ENCODE peak calls at places on chromosome 11, in nine cellular contexts. M, O, G, R, K, P, H, A and I are unnamed samples.

GRCh38 chr11:118909619-118910308 is 16.0 kb downstream of the BCL9L start:
- DNase-seq in M (peak; percentile 67), O (no peak), G (peak; percentile 67), R (no peak), K (no peak), P (no peak), H (no peak), A (no peak), I (no peak)

GRCh38 chr11:67265633-67266423 is 445 bp upstream of the GRK2 start:
- DNase-seq in M (peak; percentile 92), O (peak; percentile 74), G (peak; percentile 98), R (peak; percentile 70), K (peak; percentile 86), P (peak; percentile 89), H (peak; percentile 89), A (peak; percentile 67), I (peak; percentile 82)

GRCh38 chr11:68897441-68897840 is 6.2 kb downstream of the MRPL21 start:
- DNase-seq in M (no peak), O (no peak), G (no peak), R (no peak), K (no peak), P (no peak), H (no peak), A (no peak), I (no peak)

GRCh38 chr11:35303596-35304392 is 115.6 kb downstream of the SLC1A2 start:
- DNase-seq in M (peak; percentile 79), O (peak; percentile 31), G (no peak), R (no peak), K (peak; percentile 86), P (peak; percentile 71), H (no peak), A (peak; percentile 95), I (peak; percentile 68)

GRCh38 chr11:59545179-59546020 is 34.1 kb downstream of the OR4D9 start:
- DNase-seq in M (peak; percentile 49), O (no peak), G (no peak), R (no peak), K (no peak), P (no peak), H (no peak), A (peak; percentile 91), I (no peak)

GRCh38 chr11:78731008-78731407 is 156.3 kb upstream of the NARS2 start:
- DNase-seq in M (no peak), O (no peak), G (no peak), R (no peak), K (no peak), P (peak; percentile 14), H (no peak), A (peak; percentile 55), I (no peak)

GRCh38 chr11:44777537-44778199 is 50.9 kb downstream of the TSPAN18 start:
- DNase-seq in M (no peak), O (no peak), G (no peak), R (no peak), K (peak; percentile 51), P (no peak), H (no peak), A (no peak), I (no peak)

GRCh38 chr11:5605849-5606248 is 9.4 kb downstream of the TRIM6 start:
- DNase-seq in M (no peak), O (no peak), G (no peak), R (no peak), K (no peak), P (peak; percentile 31), H (no peak), A (peak; percentile 84), I (no peak)

GRCh38 chr11:106447631-106448191 is 370.2 kb downstream of the AASDHPPT start:
- DNase-seq in M (no peak), O (no peak), G (no peak), R (no peak), K (no peak), P (no peak), H (no peak), A (no peak), I (no peak)

GRCh38 chr11:94767292-94767690 is 865 bp upstream of the AMOTL1 start:
- DNase-seq in M (no peak), O (no peak), G (no peak), R (no peak), K (no peak), P (no peak), H (no peak), A (no peak), I (no peak)
- H3K4me3 ChIP-seq in M (no peak overlapping the region), O (no peak overlapping the region), G (no peak overlapping the region), R (no peak overlapping the region), K (no peak overlapping the region), P (no peak overlapping the region), H (peak overlapping the region; percentile 88), A (no peak overlapping the region), I (peak overlapping the region; percentile 83)

GRCh38 chr11:70436501-70436860 is 38.2 kb downstream of the CTTN start:
- DNase-seq in M (no peak), O (no peak), G (peak; percentile 66), R (no peak), K (no peak), P (no peak), H (no peak), A (no peak), I (no peak)

GRCh38 chr11:70434813-70435300 is 36.5 kb downstream of the CTTN start:
- DNase-seq in M (no peak), O (no peak), G (peak; percentile 57), R (no peak), K (no peak), P (no peak), H (no peak), A (no peak), I (no peak)

GRCh38 chr11:70435361-70435760 is 37.0 kb downstream of the CTTN start:
- DNase-seq in M (no peak), O (no peak), G (peak; percentile 32), R (no peak), K (no peak), P (no peak), H (no peak), A (no peak), I (no peak)

GRCh38 chr11:70435765-70436500 is 37.6 kb downstream of the CTTN start:
- DNase-seq in M (peak; percentile 53), O (no peak), G (peak; percentile 58), R (no peak), K (no peak), P (no peak), H (no peak), A (no peak), I (no peak)

DNA sequence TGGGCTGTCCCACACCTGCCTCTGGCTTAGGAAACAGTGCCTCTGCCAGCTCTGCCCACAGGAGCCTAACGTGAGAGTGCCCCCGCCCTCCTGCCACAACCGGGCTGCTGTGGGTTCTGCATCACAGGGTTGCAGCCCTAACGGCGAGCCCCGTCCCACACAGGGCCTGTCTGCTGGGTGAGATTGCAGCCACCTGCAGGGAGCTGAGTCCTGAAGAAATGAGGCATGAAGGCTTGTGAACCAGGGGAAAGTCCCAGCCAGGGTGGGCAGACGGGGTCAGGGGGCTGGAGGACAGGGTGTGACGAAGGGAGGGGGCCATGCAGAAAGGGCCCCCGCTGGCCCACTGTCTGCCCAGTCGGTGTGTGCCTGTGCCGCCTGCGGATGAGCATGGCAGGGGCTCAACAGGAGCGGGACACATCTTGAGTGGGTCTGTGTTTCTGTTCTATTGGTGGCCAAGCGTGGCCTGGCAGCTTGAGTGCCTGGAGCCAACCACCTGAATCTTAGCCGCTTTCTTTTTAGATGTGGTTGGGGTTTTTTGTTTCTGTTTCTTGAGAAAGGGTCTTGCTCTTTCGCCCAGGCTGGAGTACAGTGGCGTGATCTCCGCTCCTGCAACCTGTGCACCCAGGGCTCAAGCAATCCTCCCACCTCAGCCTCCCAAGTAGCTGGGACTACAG is 38.9 kb downstream of the CTTN start:
- DNase-seq in M (no peak), O (no peak), G (peak; percentile 64), R (no peak), K (no peak), P (no peak), H (no peak), A (no peak), I (no peak)
- H3K27ac ChIP-seq in M (no peak overlapping the region), O (no peak overlapping the region), G (no peak overlapping the region), R (no peak overlapping the region), K (no peak overlapping the region), P (no peak overlapping the region), H (no peak overlapping the region), A (no peak overlapping the region), I (no peak overlapping the region)

GRCh38 chr11:2791139-2791520 is 91.3 kb upstream of the KCNQ1OT1 start:
- DNase-seq in M (peak; percentile 34), O (no peak), G (peak; percentile 85), R (no peak), K (peak; percentile 69), P (no peak), H (peak; percentile 9), A (no peak), I (no peak)

GRCh38 chr11:2789791-2790580 is 90.2 kb upstream of the KCNQ1OT1 start:
- DNase-seq in M (peak; percentile 33), O (no peak), G (peak; percentile 36), R (no peak), K (peak; percentile 58), P (no peak), H (no peak), A (no peak), I (no peak)

GRCh38 chr11:2790581-2790925 is 90.8 kb upstream of the KCNQ1OT1 start:
- DNase-seq in M (no peak), O (no peak), G (peak; percentile 59), R (no peak), K (peak; percentile 45), P (no peak), H (no peak), A (no peak), I (no peak)

GRCh38 chr11:2792376-2793250 is 92.8 kb upstream of the KCNQ1OT1 start:
- DNase-seq in M (peak; percentile 50), O (no peak), G (peak; percentile 66), R (no peak), K (peak; percentile 59), P (no peak), H (peak; percentile 9), A (no peak), I (peak; percentile 47)

GRCh38 chr11:2791521-2792375 is 92.0 kb upstream of the KCNQ1OT1 start:
- DNase-seq in M (peak; percentile 85), O (no peak), G (peak; percentile 70), R (no peak), K (peak; percentile 72), P (no peak), H (peak; percentile 45), A (no peak), I (no peak)
- H3K4me3 ChIP-seq in M (peak overlapping the region; percentile 38), O (peak overlapping the region; percentile 49), G (peak overlapping the region; percentile 41), R (no peak overlapping the region), K (peak overlapping the region; percentile 48), P (no peak overlapping the region), H (peak overlapping the region; percentile 49), A (no peak overlapping the region), I (peak overlapping the region; percentile 80)

GRCh38 chr11:120805960-120806555 is 217.8 kb upstream of the TBCEL start:
- DNase-seq in M (no peak), O (no peak), G (no peak), R (no peak), K (no peak), P (no peak), H (no peak), A (no peak), I (no peak)

GRCh38 chr11:120810251-120810650 is 213.7 kb upstream of the TBCEL start:
- DNase-seq in M (no peak), O (no peak), G (no peak), R (no peak), K (no peak), P (no peak), H (no peak), A (peak; percentile 18), I (no peak)

GRCh38 chr11:120811199-120811598 is 212.7 kb upstream of the TBCEL start:
- DNase-seq in M (no peak), O (no peak), G (no peak), R (no peak), K (no peak), P (no peak), H (no peak), A (no peak), I (no peak)

GRCh38 chr11:120807414-120808150 is 216.3 kb upstream of the TBCEL start:
- DNase-seq in M (no peak), O (no peak), G (no peak), R (peak; percentile 24), K (no peak), P (peak; percentile 51), H (no peak), A (peak; percentile 82), I (no peak)

GRCh38 chr11:120808616-120809050 is 215.3 kb upstream of the TBCEL start:
- DNase-seq in M (no peak), O (no peak), G (no peak), R (no peak), K (no peak), P (no peak), H (no peak), A (no peak), I (no peak)
- H3K27ac ChIP-seq in M (no peak overlapping the region), O (no peak overlapping the region), G (no peak overlapping the region), R (no peak overlapping the region), K (no peak overlapping the region), P (no peak overlapping the region), H (no peak overlapping the region), A (no peak overlapping the region), I (no peak overlapping the region)